ENCODE peak calls at places on chromosomes 6 and 20, in seven cellular contexts. One of them, this sample, is unnamed.

GRCh38 chr6:52598123-52598823 is 21.4 kb upstream of the TRAM2 start:
- DNase-seq in MG63: peak
- DNase-seq in LHCN-M2: peak
- DNase-seq in naive B cell: no peak
- DNase-seq in stimulated activated CD4-positive, alpha-beta T cell treated with anti-CD3 and anti-CD28 coated beads, Interleukin-4, amount 100 ng/mL, for 48 hours: peak
- DNase-seq in HT1080: peak
- DNase-seq in GM06990: no peak
- DNase-seq in this sample: no peak

GRCh38 chr6:39902786-39903465 is 31.3 kb downstream of the MOCS1 start:
- DNase-seq in naive B cell: no peak
- DNase-seq in stimulated activated CD4-positive, alpha-beta T cell treated with anti-CD3 and anti-CD28 coated beads, Interleukin-4, amount 100 ng/mL, for 48 hours: no peak
- DNase-seq in LHCN-M2: no peak
- DNase-seq in MG63: no peak
- DNase-seq in HT1080: no peak
- DNase-seq in GM06990: no peak
- DNase-seq in this sample: no peak

GRCh38 chr6:3522561-3523287 is 65.9 kb upstream of the SLC22A23 start:
- DNase-seq in LHCN-M2: peak
- DNase-seq in GM06990: no peak
- DNase-seq in stimulated activated CD4-positive, alpha-beta T cell treated with anti-CD3 and anti-CD28 coated beads, Interleukin-4, amount 100 ng/mL, for 48 hours: no peak
- DNase-seq in naive B cell: no peak
- DNase-seq in HT1080: peak
- DNase-seq in MG63: no peak
- DNase-seq in this sample: no peak

GRCh38 chr20:1185316-1185741 is 548 bp upstream of the TMEM74B start:
- DNase-seq in naive B cell: no peak
- DNase-seq in LHCN-M2: no peak
- DNase-seq in HT1080: no peak
- DNase-seq in MG63: peak
- DNase-seq in GM06990: no peak
- DNase-seq in stimulated activated CD4-positive, alpha-beta T cell treated with anti-CD3 and anti-CD28 coated beads, Interleukin-4, amount 100 ng/mL, for 48 hours: no peak
- DNase-seq in this sample: no peak

GRCh38 chr20:42018979-42019378 is 400.8 kb upstream of the CHD6 start:
- DNase-seq in naive B cell: no peak
- DNase-seq in LHCN-M2: no peak
- DNase-seq in MG63: no peak
- DNase-seq in GM06990: no peak
- DNase-seq in HT1080: peak
- DNase-seq in stimulated activated CD4-positive, alpha-beta T cell treated with anti-CD3 and anti-CD28 coated beads, Interleukin-4, amount 100 ng/mL, for 48 hours: no peak
- DNase-seq in this sample: no peak

GRCh38 chr20:32628960-32629530 is 43.9 kb upstream of the NOL4L start:
- DNase-seq in stimulated activated CD4-positive, alpha-beta T cell treated with anti-CD3 and anti-CD28 coated beads, Interleukin-4, amount 100 ng/mL, for 48 hours: no peak
- DNase-seq in naive B cell: no peak
- DNase-seq in MG63: no peak
- DNase-seq in GM06990: no peak
- DNase-seq in HT1080: no peak
- DNase-seq in LHCN-M2: no peak
- DNase-seq in this sample: no peak

GRCh38 chr6:46925563-46926253 is 4.0 kb upstream of the ADGRF5 start:
- DNase-seq in GM06990: no peak
- DNase-seq in naive B cell: no peak
- DNase-seq in HT1080: peak
- DNase-seq in MG63: peak
- DNase-seq in stimulated activated CD4-positive, alpha-beta T cell treated with anti-CD3 and anti-CD28 coated beads, Interleukin-4, amount 100 ng/mL, for 48 hours: no peak
- DNase-seq in LHCN-M2: peak
- DNase-seq in this sample: no peak

GRCh38 chr6:133101790-133102189 is 139.4 kb upstream of the EYA4 start:
- DNase-seq in HT1080: peak
- DNase-seq in MG63: no peak
- DNase-seq in stimulated activated CD4-positive, alpha-beta T cell treated with anti-CD3 and anti-CD28 coated beads, Interleukin-4, amount 100 ng/mL, for 48 hours: no peak
- DNase-seq in naive B cell: no peak
- DNase-seq in GM06990: no peak
- DNase-seq in LHCN-M2: peak
- DNase-seq in this sample: no peak

GRCh38 chr20:21104921-21105320 is 1.2 kb downstream of the LINC00237 start:
- DNase-seq in GM06990: no peak
- DNase-seq in stimulated activated CD4-positive, alpha-beta T cell treated with anti-CD3 and anti-CD28 coated beads, Interleukin-4, amount 100 ng/mL, for 48 hours: no peak
- DNase-seq in HT1080: no peak
- DNase-seq in LHCN-M2: no peak
- DNase-seq in naive B cell: no peak
- DNase-seq in MG63: no peak
- DNase-seq in this sample: no peak

GRCh38 chr6:32883789-32884188 is 29.8 kb downstream of the PSMB9 start:
- DNase-seq in stimulated activated CD4-positive, alpha-beta T cell treated with anti-CD3 and anti-CD28 coated beads, Interleukin-4, amount 100 ng/mL, for 48 hours: no peak
- DNase-seq in LHCN-M2: peak
- DNase-seq in naive B cell: no peak
- DNase-seq in GM06990: no peak
- DNase-seq in HT1080: no peak
- DNase-seq in MG63: peak
- DNase-seq in this sample: no peak

GRCh38 chr6:134674562-134674961 is 275.3 kb downstream of the ALDH8A1 start:
- DNase-seq in naive B cell: no peak
- DNase-seq in HT1080: no peak
- DNase-seq in GM06990: no peak
- DNase-seq in MG63: no peak
- DNase-seq in LHCN-M2: no peak
- DNase-seq in stimulated activated CD4-positive, alpha-beta T cell treated with anti-CD3 and anti-CD28 coated beads, Interleukin-4, amount 100 ng/mL, for 48 hours: no peak
- DNase-seq in this sample: no peak

This sample was measured in T-helper 1 cell.